ENCODE peak calls at places on chromosomes 11 and 22, in eight cellular contexts. C, I, Z, S, Y, B, K and N are unnamed samples.

GRCh38 chr11:100841711-100842407 is 154.8 kb downstream of the ARHGAP42 start:
- DNase-seq in K (no peak), C (no peak), S (no peak), Z (no peak), I (no peak), Y (no peak), B (no peak), N (no peak)

GRCh38 chr11:126722956-126723664 is 277.5 kb downstream of the KIRREL3 start:
- DNase-seq in K (no peak), B (no peak), Y (no peak), Z (no peak), C (no peak), I (no peak), S (no peak), N (no peak)

GRCh38 chr22:32421484-32421883 is 9.4 kb upstream of the RTCB start:
- DNase-seq in Z (no peak), B (no peak), K (no peak), C (no peak), I (no peak), Y (no peak), S (no peak), N (no peak)

GRCh38 chr11:73359930-73360742 is 16.1 kb upstream of the RELT start:
- DNase-seq in K (no peak), C (no peak), Z (no peak), I (no peak), Y (no peak), S (peak), B (peak), N (no peak)

GRCh38 chr11:132402056-132402684 is 1031.8 kb downstream of the NTM start:
- DNase-seq in Y (no peak), K (no peak), I (no peak), Z (no peak), B (peak), C (no peak), S (peak), N (peak)

GRCh38 chr11:44755553-44756505 is 29.1 kb downstream of the TSPAN18 start:
- DNase-seq in B (no peak), Y (no peak), K (no peak), I (no peak), C (no peak), Z (peak), S (no peak), N (no peak)

GRCh38 chr11:102891736-102892135 is 17.0 kb upstream of the MMP12 start:
- DNase-seq in B (no peak), Y (no peak), K (no peak), C (no peak), I (no peak), Z (no peak), S (no peak), N (no peak)

GRCh38 chr11:73415854-73416615 is 39.8 kb downstream of the RELT start:
- DNase-seq in B (peak), C (no peak), K (no peak), Y (no peak), Z (no peak), I (no peak), S (no peak), N (no peak)

GRCh38 chr22:24486501-24486921 is 8.6 kb upstream of the UPB1 start:
- DNase-seq in Y (no peak), B (peak), S (no peak), I (no peak), K (no peak), Z (no peak), C (no peak), N (no peak)

GRCh38 chr11:86761978-86762377 is 38.4 kb upstream of the PRSS23 start:
- DNase-seq in C (no peak), Y (no peak), S (no peak), Z (no peak), K (no peak), B (no peak), I (no peak), N (no peak)

DNA sequence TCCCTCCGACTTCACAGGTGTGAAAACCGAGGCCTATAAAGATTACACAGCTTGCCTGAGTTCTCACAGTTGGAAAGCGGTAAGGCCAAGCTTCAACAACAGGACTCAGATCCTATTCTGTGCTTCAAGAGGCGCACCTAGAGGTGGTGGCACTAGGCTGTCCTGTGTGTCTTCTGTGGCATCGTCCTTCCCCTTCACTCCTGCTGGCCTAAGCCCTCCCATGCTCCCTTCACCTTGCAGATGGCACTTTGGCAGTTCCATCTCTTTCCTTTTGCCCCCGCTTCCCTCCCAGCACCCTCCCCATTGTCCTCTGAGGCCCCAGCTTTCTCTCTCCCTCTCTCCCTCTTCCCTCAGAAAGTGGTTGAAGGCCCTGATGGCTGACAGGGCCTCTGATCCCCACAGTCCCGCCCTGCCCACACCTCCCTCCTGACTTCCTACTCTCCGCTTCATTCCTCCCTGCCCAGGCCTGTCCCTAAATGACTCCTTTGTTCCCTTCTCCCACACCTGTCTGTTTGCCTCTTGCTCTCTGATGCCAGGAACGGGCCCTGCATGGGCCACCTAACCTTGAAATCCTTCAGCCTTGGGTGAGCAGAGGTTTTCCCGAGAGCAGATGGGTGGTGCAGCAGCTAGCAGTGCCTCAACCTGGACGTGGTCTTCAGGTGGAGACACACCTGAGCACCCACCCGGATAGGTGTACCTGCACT is 5.8 kb downstream of the TRIM29 start:
- DNase-seq in B (no peak), K (no peak), I (no peak), S (no peak), Y (no peak), C (no peak), Z (peak), N (peak)
- H3K27ac ChIP-seq in B (no peak), K (no peak), I (no peak), S (no peak), Y (no peak), C (no peak), Z (no peak), N (no peak)

GRCh38 chr11:72278911-72279310 is 34.9 kb upstream of the PHOX2A start:
- DNase-seq in I (no peak), Z (no peak), S (no peak), B (peak), C (no peak), Y (no peak), K (no peak), N (no peak)
- H3K27ac ChIP-seq in I (no peak), Z (no peak), S (no peak), B (no peak), C (no peak), Y (no peak), K (no peak), N (no peak)

GRCh38 chr11:114209904-114210303 is 86.3 kb upstream of the NNMT start:
- DNase-seq in B (no peak), C (no peak), Z (no peak), Y (no peak), I (no peak), K (no peak), S (no peak), N (no peak)

GRCh38 chr11:114207096-114207495 is 89.1 kb upstream of the NNMT start:
- DNase-seq in I (no peak), C (no peak), Y (no peak), Z (no peak), S (no peak), K (no peak), B (no peak), N (no peak)

GRCh38 chr11:114208371-114208770 is 87.8 kb upstream of the NNMT start:
- DNase-seq in K (peak), I (peak), Z (no peak), S (no peak), B (no peak), Y (no peak), C (peak), N (no peak)

GRCh38 chr11:114211444-114212122 is 84.6 kb upstream of the NNMT start:
- DNase-seq in B (no peak), K (no peak), Y (no peak), I (no peak), S (peak), Z (no peak), C (no peak), N (no peak)

DNA sequence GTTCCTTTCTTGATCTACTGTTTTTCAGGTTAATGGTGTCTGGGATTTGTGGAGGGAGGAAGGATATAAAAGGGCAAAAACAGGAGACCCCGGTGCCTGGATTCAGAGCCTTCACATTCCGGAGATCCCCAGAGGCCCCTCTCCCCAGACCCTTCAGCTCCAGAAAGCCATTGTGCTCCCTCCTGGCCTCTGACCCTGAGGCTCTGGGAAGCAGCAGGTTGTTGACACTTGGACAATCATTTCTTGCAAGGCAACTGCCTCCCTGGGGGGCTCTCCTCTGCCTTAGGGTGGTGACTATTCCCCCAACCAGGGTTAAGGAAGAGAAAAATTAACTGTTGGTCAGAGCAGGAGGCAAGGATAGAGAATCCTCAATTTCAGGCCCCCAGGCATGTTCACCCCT is 86.9 kb upstream of the NNMT start:
- DNase-seq in Z (no peak), S (no peak), Y (no peak), K (no peak), B (no peak), I (no peak), C (no peak), N (no peak)
- H3K27ac ChIP-seq in Z (peak), S (no peak), Y (no peak), K (no peak), B (no peak), I (no peak), C (no peak), N (no peak)

GRCh38 chr11:48037709-48038468 is 57.5 kb downstream of the PTPRJ start:
- DNase-seq in I (no peak), S (no peak), C (no peak), B (no peak), Y (no peak), Z (no peak), K (no peak), N (no peak)
- H3K27ac ChIP-seq in I (no peak), S (no peak), C (no peak), B (no peak), Y (peak), Z (no peak), K (no peak), N (peak)

GRCh38 chr11:2276280-2276998 is 6.1 kb upstream of the ASCL2 start:
- DNase-seq in K (no peak), Z (peak), B (no peak), Y (no peak), I (no peak), S (no peak), C (no peak), N (peak)
- H3K27ac ChIP-seq in K (no peak), Z (no peak), B (no peak), Y (no peak), I (no peak), S (no peak), C (no peak), N (no peak)

GRCh38 chr22:43897751-43898261 is 6.0 kb upstream of the PNPLA5 start:
- DNase-seq in K (no peak), C (no peak), I (no peak), S (no peak), B (no peak), Z (no peak), Y (no peak), N (no peak)
- H3K27ac ChIP-seq in K (no peak), C (no peak), I (no peak), S (no peak), B (no peak), Z (no peak), Y (no peak), N (no peak)

GRCh38 chr22:36237462-36238347 is 1.6 kb downstream of the APOL2 start:
- DNase-seq in C (no peak), Z (peak), Y (no peak), I (no peak), S (no peak), B (no peak), K (no peak), N (peak)
- H3K27ac ChIP-seq in C (peak), Z (peak), Y (no peak), I (peak), S (no peak), B (peak), K (peak), N (peak)

GRCh38 chr11:11586465-11586864 is 35.3 kb downstream of the GALNT18 start:
- DNase-seq in Y (no peak), I (no peak), B (no peak), S (no peak), K (no peak), C (no peak), Z (peak), N (no peak)
- H3K27ac ChIP-seq in Y (no peak), I (no peak), B (no peak), S (no peak), K (no peak), C (no peak), Z (peak), N (no peak)

DNA sequence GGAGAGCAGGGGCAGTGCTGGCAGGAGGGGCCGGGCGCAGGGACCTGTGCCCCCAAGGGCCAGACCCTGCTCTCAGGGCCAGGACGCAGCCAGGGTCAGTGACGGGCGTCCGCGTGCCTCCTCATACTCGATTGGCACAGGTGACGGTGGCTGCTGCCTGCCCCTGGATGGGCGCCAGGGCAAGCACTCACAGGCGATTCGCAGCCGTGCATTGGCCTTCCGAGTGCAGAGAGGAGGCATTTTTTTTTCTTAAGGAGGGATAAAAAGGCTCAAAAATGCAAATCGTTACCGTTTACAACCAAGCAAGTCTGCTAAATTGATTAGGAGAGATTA is 42.8 kb downstream of the MACROD1 start:
- DNase-seq in I (no peak), Y (no peak), S (no peak), Z (no peak), B (no peak), K (no peak), C (no peak), N (no peak)
- H3K27ac ChIP-seq in I (no peak), Y (no peak), S (no peak), Z (no peak), B (peak), K (no peak), C (no peak), N (peak)

GRCh38 chr22:19888131-19888746 is 33.6 kb upstream of the GNB1L start:
- DNase-seq in Y (no peak), S (no peak), B (no peak), Z (no peak), C (no peak), K (no peak), I (no peak), N (no peak)
- H3K27ac ChIP-seq in Y (no peak), S (no peak), B (peak), Z (no peak), C (no peak), K (no peak), I (peak), N (no peak)